ENCODE peak calls at places on chromosomes 16 and 17, in ten cellular contexts. One of them, this sample, is unnamed.

GRCh38 chr17:77879896-77880280 is 78.6 kb upstream of the TNRC6C start:
- DNase-seq in activated naive CD8-positive, alpha-beta T cell treated with anti-CD3 and anti-CD28 coated beads, Interleukin-2, amount 50 U/mL, for 24 hours: no peak
- DNase-seq in body of pancreas: no peak
- DNase-seq in esophagus squamous epithelium: no peak
- DNase-seq in kidney tubule cell: no peak
- DNase-seq in Calu3: no peak
- DNase-seq in fibroblast of lung: no peak
- DNase-seq in C1 segment of cervical spinal cord: no peak
- DNase-seq in germinal center: no peak
- DNase-seq in stimulated activated CD4-positive, alpha-beta T cell treated with anti-CD3 and anti-CD28 coated beads, TNF-alpha, amount 100 ng/mL, for 48 hours: no peak
- DNase-seq in this sample: no peak

GRCh38 chr17:6452471-6453266 is 8.4 kb downstream of the PIMREG start:
- DNase-seq in body of pancreas: no peak
- DNase-seq in esophagus squamous epithelium: no peak
- DNase-seq in germinal center: no peak
- DNase-seq in Calu3: no peak
- DNase-seq in stimulated activated CD4-positive, alpha-beta T cell treated with anti-CD3 and anti-CD28 coated beads, TNF-alpha, amount 100 ng/mL, for 48 hours: no peak
- DNase-seq in activated naive CD8-positive, alpha-beta T cell treated with anti-CD3 and anti-CD28 coated beads, Interleukin-2, amount 50 U/mL, for 24 hours: no peak
- DNase-seq in fibroblast of lung: no peak
- DNase-seq in C1 segment of cervical spinal cord: no peak
- DNase-seq in kidney tubule cell: no peak
- DNase-seq in this sample: no peak

GRCh38 chr16:83955218-83956130 is 2.4 kb downstream of the OSGIN1 start:
- DNase-seq in esophagus squamous epithelium: no peak
- DNase-seq in kidney tubule cell: no peak
- DNase-seq in germinal center: no peak
- DNase-seq in C1 segment of cervical spinal cord: no peak
- DNase-seq in Calu3: no peak
- DNase-seq in fibroblast of lung: peak; percentile 54
- DNase-seq in body of pancreas: no peak
- DNase-seq in activated naive CD8-positive, alpha-beta T cell treated with anti-CD3 and anti-CD28 coated beads, Interleukin-2, amount 50 U/mL, for 24 hours: no peak
- DNase-seq in stimulated activated CD4-positive, alpha-beta T cell treated with anti-CD3 and anti-CD28 coated beads, TNF-alpha, amount 100 ng/mL, for 48 hours: no peak
- DNase-seq in this sample: no peak

GRCh38 chr16:84178146-84178765 is 8.6 kb downstream of the TAF1C start:
- DNase-seq in Calu3: no peak
- DNase-seq in kidney tubule cell: no peak
- DNase-seq in fibroblast of lung: no peak
- DNase-seq in esophagus squamous epithelium: no peak
- DNase-seq in activated naive CD8-positive, alpha-beta T cell treated with anti-CD3 and anti-CD28 coated beads, Interleukin-2, amount 50 U/mL, for 24 hours: no peak
- DNase-seq in body of pancreas: no peak
- DNase-seq in germinal center: no peak
- DNase-seq in C1 segment of cervical spinal cord: no peak
- DNase-seq in stimulated activated CD4-positive, alpha-beta T cell treated with anti-CD3 and anti-CD28 coated beads, TNF-alpha, amount 100 ng/mL, for 48 hours: no peak
- DNase-seq in this sample: no peak

GRCh38 chr16:11781773-11782172 is 15.3 kb downstream of the ZC3H7A start:
- DNase-seq in germinal center: no peak
- DNase-seq in C1 segment of cervical spinal cord: no peak
- DNase-seq in body of pancreas: no peak
- DNase-seq in kidney tubule cell: peak; percentile 75
- DNase-seq in esophagus squamous epithelium: no peak
- DNase-seq in stimulated activated CD4-positive, alpha-beta T cell treated with anti-CD3 and anti-CD28 coated beads, TNF-alpha, amount 100 ng/mL, for 48 hours: no peak
- DNase-seq in Calu3: no peak
- DNase-seq in activated naive CD8-positive, alpha-beta T cell treated with anti-CD3 and anti-CD28 coated beads, Interleukin-2, amount 50 U/mL, for 24 hours: no peak
- DNase-seq in fibroblast of lung: peak; percentile 38
- DNase-seq in this sample: peak; percentile 50

GRCh38 chr17:39736319-39737165 is 1.2 kb upstream of the GRB7 start:
- DNase-seq in C1 segment of cervical spinal cord: no peak
- DNase-seq in activated naive CD8-positive, alpha-beta T cell treated with anti-CD3 and anti-CD28 coated beads, Interleukin-2, amount 50 U/mL, for 24 hours: no peak
- DNase-seq in fibroblast of lung: no peak
- DNase-seq in body of pancreas: no peak
- DNase-seq in kidney tubule cell: peak; percentile 49
- DNase-seq in Calu3: peak; percentile 99
- DNase-seq in germinal center: no peak
- DNase-seq in esophagus squamous epithelium: no peak
- DNase-seq in stimulated activated CD4-positive, alpha-beta T cell treated with anti-CD3 and anti-CD28 coated beads, TNF-alpha, amount 100 ng/mL, for 48 hours: no peak
- DNase-seq in this sample: no peak

GRCh38 chr17:75181608-75182318 is 996 bp downstream of the SUMO2 start:
- DNase-seq in stimulated activated CD4-positive, alpha-beta T cell treated with anti-CD3 and anti-CD28 coated beads, TNF-alpha, amount 100 ng/mL, for 48 hours: peak; percentile 16
- DNase-seq in C1 segment of cervical spinal cord: no peak
- DNase-seq in germinal center: peak; percentile 11
- DNase-seq in fibroblast of lung: no peak
- DNase-seq in kidney tubule cell: peak; percentile 12
- DNase-seq in activated naive CD8-positive, alpha-beta T cell treated with anti-CD3 and anti-CD28 coated beads, Interleukin-2, amount 50 U/mL, for 24 hours: peak; percentile 55
- DNase-seq in body of pancreas: no peak
- DNase-seq in Calu3: peak; percentile 26
- DNase-seq in esophagus squamous epithelium: no peak
- DNase-seq in this sample: no peak

GRCh38 chr16:18853694-18854093 is 52.3 kb upstream of the ARL6IP1 start:
- DNase-seq in activated naive CD8-positive, alpha-beta T cell treated with anti-CD3 and anti-CD28 coated beads, Interleukin-2, amount 50 U/mL, for 24 hours: no peak
- DNase-seq in C1 segment of cervical spinal cord: no peak
- DNase-seq in Calu3: no peak
- DNase-seq in fibroblast of lung: no peak
- DNase-seq in body of pancreas: no peak
- DNase-seq in kidney tubule cell: no peak
- DNase-seq in stimulated activated CD4-positive, alpha-beta T cell treated with anti-CD3 and anti-CD28 coated beads, TNF-alpha, amount 100 ng/mL, for 48 hours: no peak
- DNase-seq in esophagus squamous epithelium: no peak
- DNase-seq in germinal center: no peak
- DNase-seq in this sample: no peak

GRCh38 chr16:80014241-80014939 is 413.9 kb upstream of the MAF start:
- DNase-seq in fibroblast of lung: peak; percentile 31
- DNase-seq in stimulated activated CD4-positive, alpha-beta T cell treated with anti-CD3 and anti-CD28 coated beads, TNF-alpha, amount 100 ng/mL, for 48 hours: no peak
- DNase-seq in germinal center: no peak
- DNase-seq in kidney tubule cell: peak; percentile 4
- DNase-seq in body of pancreas: no peak
- DNase-seq in activated naive CD8-positive, alpha-beta T cell treated with anti-CD3 and anti-CD28 coated beads, Interleukin-2, amount 50 U/mL, for 24 hours: no peak
- DNase-seq in C1 segment of cervical spinal cord: no peak
- DNase-seq in esophagus squamous epithelium: no peak
- DNase-seq in Calu3: no peak
- DNase-seq in this sample: no peak

GRCh38 chr17:37691807-37692206 is 48.6 kb upstream of the DDX52 start:
- DNase-seq in esophagus squamous epithelium: no peak
- DNase-seq in kidney tubule cell: no peak
- DNase-seq in germinal center: no peak
- DNase-seq in body of pancreas: no peak
- DNase-seq in activated naive CD8-positive, alpha-beta T cell treated with anti-CD3 and anti-CD28 coated beads, Interleukin-2, amount 50 U/mL, for 24 hours: no peak
- DNase-seq in Calu3: no peak
- DNase-seq in fibroblast of lung: no peak
- DNase-seq in stimulated activated CD4-positive, alpha-beta T cell treated with anti-CD3 and anti-CD28 coated beads, TNF-alpha, amount 100 ng/mL, for 48 hours: no peak
- DNase-seq in C1 segment of cervical spinal cord: no peak
- DNase-seq in this sample: no peak

GRCh38 chr16:56848056-56848936 is 16.7 kb upstream of the SLC12A3 start:
- DNase-seq in body of pancreas: peak; percentile 49
- DNase-seq in kidney tubule cell: peak; percentile 91
- DNase-seq in C1 segment of cervical spinal cord: no peak
- DNase-seq in fibroblast of lung: peak; percentile 88
- DNase-seq in activated naive CD8-positive, alpha-beta T cell treated with anti-CD3 and anti-CD28 coated beads, Interleukin-2, amount 50 U/mL, for 24 hours: no peak
- DNase-seq in stimulated activated CD4-positive, alpha-beta T cell treated with anti-CD3 and anti-CD28 coated beads, TNF-alpha, amount 100 ng/mL, for 48 hours: no peak
- DNase-seq in Calu3: no peak
- DNase-seq in germinal center: no peak
- DNase-seq in esophagus squamous epithelium: no peak
- DNase-seq in this sample: no peak

GRCh38 chr16:71584543-71585317 is 7.8 kb upstream of the TAT start:
- DNase-seq in Calu3: no peak
- DNase-seq in esophagus squamous epithelium: no peak
- DNase-seq in germinal center: no peak
- DNase-seq in C1 segment of cervical spinal cord: no peak
- DNase-seq in activated naive CD8-positive, alpha-beta T cell treated with anti-CD3 and anti-CD28 coated beads, Interleukin-2, amount 50 U/mL, for 24 hours: no peak
- DNase-seq in body of pancreas: no peak
- DNase-seq in fibroblast of lung: no peak
- DNase-seq in stimulated activated CD4-positive, alpha-beta T cell treated with anti-CD3 and anti-CD28 coated beads, TNF-alpha, amount 100 ng/mL, for 48 hours: no peak
- DNase-seq in kidney tubule cell: no peak
- DNase-seq in this sample: no peak

GRCh38 chr16:27193300-27193990 is 9.9 kb upstream of the KDM8 start:
- DNase-seq in kidney tubule cell: no peak
- DNase-seq in germinal center: no peak
- DNase-seq in esophagus squamous epithelium: no peak
- DNase-seq in activated naive CD8-positive, alpha-beta T cell treated with anti-CD3 and anti-CD28 coated beads, Interleukin-2, amount 50 U/mL, for 24 hours: no peak
- DNase-seq in stimulated activated CD4-positive, alpha-beta T cell treated with anti-CD3 and anti-CD28 coated beads, TNF-alpha, amount 100 ng/mL, for 48 hours: no peak
- DNase-seq in Calu3: no peak
- DNase-seq in C1 segment of cervical spinal cord: no peak
- DNase-seq in fibroblast of lung: no peak
- DNase-seq in body of pancreas: no peak
- DNase-seq in this sample: no peak

GRCh38 chr17:7846765-7847661 is 7.9 kb upstream of the TMEM88 start:
- DNase-seq in fibroblast of lung: no peak
- DNase-seq in activated naive CD8-positive, alpha-beta T cell treated with anti-CD3 and anti-CD28 coated beads, Interleukin-2, amount 50 U/mL, for 24 hours: no peak
- DNase-seq in stimulated activated CD4-positive, alpha-beta T cell treated with anti-CD3 and anti-CD28 coated beads, TNF-alpha, amount 100 ng/mL, for 48 hours: no peak
- DNase-seq in germinal center: no peak
- DNase-seq in C1 segment of cervical spinal cord: no peak
- DNase-seq in body of pancreas: no peak
- DNase-seq in esophagus squamous epithelium: no peak
- DNase-seq in kidney tubule cell: no peak
- DNase-seq in Calu3: no peak
- DNase-seq in this sample: no peak

GRCh38 chr17:77716289-77716929 is 242.1 kb upstream of the TNRC6C start:
- DNase-seq in esophagus squamous epithelium: no peak
- DNase-seq in Calu3: no peak
- DNase-seq in germinal center: no peak
- DNase-seq in fibroblast of lung: peak; percentile 8
- DNase-seq in kidney tubule cell: no peak
- DNase-seq in stimulated activated CD4-positive, alpha-beta T cell treated with anti-CD3 and anti-CD28 coated beads, TNF-alpha, amount 100 ng/mL, for 48 hours: no peak
- DNase-seq in activated naive CD8-positive, alpha-beta T cell treated with anti-CD3 and anti-CD28 coated beads, Interleukin-2, amount 50 U/mL, for 24 hours: no peak
- DNase-seq in C1 segment of cervical spinal cord: no peak
- DNase-seq in body of pancreas: no peak
- DNase-seq in this sample: no peak

GRCh38 chr17:32876414-32877163 is at the start of gene MYO1D:
- DNase-seq in body of pancreas: peak; percentile 81
- DNase-seq in C1 segment of cervical spinal cord: no peak
- DNase-seq in germinal center: peak; percentile 49
- DNase-seq in Calu3: peak; percentile 83
- DNase-seq in stimulated activated CD4-positive, alpha-beta T cell treated with anti-CD3 and anti-CD28 coated beads, TNF-alpha, amount 100 ng/mL, for 48 hours: peak; percentile 48
- DNase-seq in esophagus squamous epithelium: no peak
- DNase-seq in fibroblast of lung: no peak
- DNase-seq in activated naive CD8-positive, alpha-beta T cell treated with anti-CD3 and anti-CD28 coated beads, Interleukin-2, amount 50 U/mL, for 24 hours: peak; percentile 77
- DNase-seq in kidney tubule cell: peak; percentile 72
- DNase-seq in this sample: peak; percentile 49